ENCODE peak calls at places on chromosome 4, in eight cellular contexts. One of them, this sample, is unnamed.

GRCh38 chr4:168647976-168648375 is 151.1 kb downstream of the PALLD start:
- DNase-seq in T-cell: no peak
- DNase-seq in MG63: no peak
- DNase-seq in GM12864: no peak
- DNase-seq in AG09309: no peak
- DNase-seq in GF-D8: no peak
- DNase-seq in cardiac septum: no peak
- DNase-seq in memory B cell: no peak
- DNase-seq in this sample: no peak

GRCh38 chr4:10015140-10015753 is 6.0 kb downstream of the SLC2A9 start:
- DNase-seq in T-cell: no peak
- DNase-seq in GM12864: no peak
- DNase-seq in memory B cell: no peak
- DNase-seq in GF-D8: peak
- DNase-seq in AG09309: no peak
- DNase-seq in cardiac septum: peak
- DNase-seq in MG63: peak
- DNase-seq in this sample: peak

GRCh38 chr4:27915822-27916221 is 1055.2 kb downstream of the STIM2 start:
- DNase-seq in T-cell: no peak
- DNase-seq in memory B cell: no peak
- DNase-seq in GF-D8: no peak
- DNase-seq in AG09309: no peak
- DNase-seq in GM12864: no peak
- DNase-seq in cardiac septum: no peak
- DNase-seq in MG63: no peak
- DNase-seq in this sample: no peak

GRCh38 chr4:44150091-44150576 is 298.5 kb downstream of the KCTD8 start:
- DNase-seq in MG63: no peak
- DNase-seq in AG09309: no peak
- DNase-seq in T-cell: no peak
- DNase-seq in cardiac septum: no peak
- DNase-seq in memory B cell: no peak
- DNase-seq in GM12864: no peak
- DNase-seq in GF-D8: no peak
- DNase-seq in this sample: no peak

GRCh38 chr4:98801259-98801725 is 127.6 kb downstream of the EIF4E start:
- DNase-seq in GF-D8: no peak
- DNase-seq in MG63: no peak
- DNase-seq in AG09309: no peak
- DNase-seq in GM12864: no peak
- DNase-seq in T-cell: no peak
- DNase-seq in memory B cell: no peak
- DNase-seq in cardiac septum: no peak
- DNase-seq in this sample: no peak

GRCh38 chr4:115054836-115055235 is 58.6 kb downstream of the NDST4 start:
- DNase-seq in T-cell: no peak
- DNase-seq in GF-D8: no peak
- DNase-seq in GM12864: no peak
- DNase-seq in memory B cell: no peak
- DNase-seq in AG09309: no peak
- DNase-seq in cardiac septum: no peak
- DNase-seq in MG63: no peak
- DNase-seq in this sample: no peak

GRCh38 chr4:52369649-52370048 is 289.5 kb downstream of the USP46 start:
- DNase-seq in memory B cell: no peak
- DNase-seq in AG09309: no peak
- DNase-seq in cardiac septum: no peak
- DNase-seq in GF-D8: no peak
- DNase-seq in GM12864: no peak
- DNase-seq in T-cell: no peak
- DNase-seq in MG63: no peak
- DNase-seq in this sample: no peak

GRCh38 chr4:106929248-106929647 is 106.9 kb downstream of the DKK2 start:
- DNase-seq in AG09309: no peak
- DNase-seq in MG63: no peak
- DNase-seq in GM12864: no peak
- DNase-seq in GF-D8: no peak
- DNase-seq in T-cell: no peak
- DNase-seq in memory B cell: no peak
- DNase-seq in cardiac septum: no peak
- DNase-seq in this sample: no peak

GRCh38 chr4:186168750-186169149 is 22.6 kb upstream of the CYP4V2 start:
- DNase-seq in AG09309: no peak
- DNase-seq in MG63: no peak
- DNase-seq in GF-D8: no peak
- DNase-seq in T-cell: no peak
- DNase-seq in GM12864: no peak
- DNase-seq in memory B cell: no peak
- DNase-seq in cardiac septum: no peak
- DNase-seq in this sample: no peak

GRCh38 chr4:56976878-56977320 is 507 bp downstream of the NOA1 start:
- DNase-seq in MG63: no peak
- DNase-seq in memory B cell: peak
- DNase-seq in cardiac septum: peak
- DNase-seq in T-cell: peak
- DNase-seq in GF-D8: no peak
- DNase-seq in AG09309: no peak
- DNase-seq in GM12864: no peak
- DNase-seq in this sample: peak

GRCh38 chr4:42579903-42580302 is 77.0 kb downstream of the ATP8A1 start:
- DNase-seq in GF-D8: no peak
- DNase-seq in T-cell: no peak
- DNase-seq in cardiac septum: no peak
- DNase-seq in AG09309: no peak
- DNase-seq in GM12864: no peak
- DNase-seq in MG63: no peak
- DNase-seq in memory B cell: no peak
- DNase-seq in this sample: no peak

GRCh38 chr4:47784222-47784621 is 53.6 kb downstream of the CORIN start:
- DNase-seq in AG09309: no peak
- DNase-seq in GF-D8: no peak
- DNase-seq in memory B cell: no peak
- DNase-seq in MG63: no peak
- DNase-seq in cardiac septum: no peak
- DNase-seq in GM12864: no peak
- DNase-seq in T-cell: no peak
- DNase-seq in this sample: no peak

GRCh38 chr4:13920111-13920875 is 292.8 kb upstream of the BOD1L1 start:
- DNase-seq in AG09309: no peak
- DNase-seq in MG63: peak
- DNase-seq in memory B cell: no peak
- DNase-seq in GM12864: no peak
- DNase-seq in T-cell: no peak
- DNase-seq in GF-D8: no peak
- DNase-seq in cardiac septum: no peak
- DNase-seq in this sample: no peak

GRCh38 chr4:169640261-169640880 is 20.0 kb downstream of the CLCN3 start:
- DNase-seq in GM12864: no peak
- DNase-seq in MG63: no peak
- DNase-seq in AG09309: peak
- DNase-seq in T-cell: no peak
- DNase-seq in memory B cell: no peak
- DNase-seq in cardiac septum: no peak
- DNase-seq in GF-D8: no peak
- DNase-seq in this sample: no peak

GRCh38 chr4:101960431-101960830 is 169.9 kb downstream of the BANK1 start:
- DNase-seq in T-cell: no peak
- DNase-seq in GF-D8: no peak
- DNase-seq in memory B cell: no peak
- DNase-seq in cardiac septum: no peak
- DNase-seq in AG09309: no peak
- DNase-seq in MG63: no peak
- DNase-seq in GM12864: no peak
- DNase-seq in this sample: no peak

GRCh38 chr4:6054162-6054922 is 36.1 kb upstream of the C4orf50 start:
- DNase-seq in memory B cell: no peak
- DNase-seq in GM12864: no peak
- DNase-seq in cardiac septum: no peak
- DNase-seq in T-cell: no peak
- DNase-seq in MG63: no peak
- DNase-seq in AG09309: no peak
- DNase-seq in GF-D8: no peak
- DNase-seq in this sample: no peak

GRCh38 chr4:102599455-102599854 is 98.3 kb downstream of the NFKB1 start:
- DNase-seq in T-cell: no peak
- DNase-seq in memory B cell: no peak
- DNase-seq in MG63: no peak
- DNase-seq in GM12864: no peak
- DNase-seq in AG09309: no peak
- DNase-seq in GF-D8: no peak
- DNase-seq in cardiac septum: no peak
- DNase-seq in this sample: no peak

GRCh38 chr4:80295841-80296240 is 29.4 kb downstream of the FGF5 start:
- DNase-seq in T-cell: no peak
- DNase-seq in MG63: no peak
- DNase-seq in GF-D8: no peak
- DNase-seq in memory B cell: no peak
- DNase-seq in AG09309: no peak
- DNase-seq in GM12864: no peak
- DNase-seq in cardiac septum: no peak
- DNase-seq in this sample: no peak

GRCh38 chr4:19614171-19614570 is 637.5 kb upstream of the SLIT2 start:
- DNase-seq in AG09309: no peak
- DNase-seq in cardiac septum: no peak
- DNase-seq in GF-D8: no peak
- DNase-seq in MG63: no peak
- DNase-seq in GM12864: no peak
- DNase-seq in T-cell: no peak
- DNase-seq in memory B cell: no peak
- DNase-seq in this sample: no peak

GRCh38 chr4:10947898-10948297 is 263.3 kb upstream of the CLNK start:
- DNase-seq in AG09309: no peak
- DNase-seq in T-cell: no peak
- DNase-seq in GM12864: no peak
- DNase-seq in GF-D8: no peak
- DNase-seq in MG63: no peak
- DNase-seq in memory B cell: no peak
- DNase-seq in cardiac septum: no peak
- DNase-seq in this sample: no peak

GRCh38 chr4:53119685-53120084 is 246.2 kb downstream of the SCFD2 start:
- DNase-seq in AG09309: peak
- DNase-seq in memory B cell: no peak
- DNase-seq in cardiac septum: no peak
- DNase-seq in GF-D8: no peak
- DNase-seq in T-cell: no peak
- DNase-seq in MG63: peak
- DNase-seq in GM12864: no peak
- DNase-seq in this sample: no peak

GRCh38 chr4:140047017-140047640 is 106.9 kb downstream of the MAML3 start:
- DNase-seq in GM12864: no peak
- DNase-seq in T-cell: no peak
- DNase-seq in AG09309: no peak
- DNase-seq in memory B cell: no peak
- DNase-seq in MG63: no peak
- DNase-seq in cardiac septum: peak
- DNase-seq in GF-D8: no peak
- DNase-seq in this sample: no peak

GRCh38 chr4:55442541-55442940 is 46.8 kb downstream of the TMEM165 start:
- DNase-seq in AG09309: no peak
- DNase-seq in T-cell: no peak
- DNase-seq in cardiac septum: no peak
- DNase-seq in MG63: no peak
- DNase-seq in GF-D8: no peak
- DNase-seq in memory B cell: no peak
- DNase-seq in GM12864: no peak
- DNase-seq in this sample: no peak

GRCh38 chr4:83599183-83599582 is 63.3 kb downstream of the GPAT3 start:
- DNase-seq in memory B cell: no peak
- DNase-seq in AG09309: no peak
- DNase-seq in MG63: no peak
- DNase-seq in GF-D8: no peak
- DNase-seq in GM12864: peak
- DNase-seq in T-cell: no peak
- DNase-seq in cardiac septum: no peak
- DNase-seq in this sample: peak

GRCh38 chr4:39526283-39526682 is 956 bp downstream of the UGDH start:
- DNase-seq in GM12864: no peak
- DNase-seq in memory B cell: no peak
- DNase-seq in MG63: no peak
- DNase-seq in GF-D8: no peak
- DNase-seq in cardiac septum: no peak
- DNase-seq in AG09309: no peak
- DNase-seq in T-cell: no peak
- DNase-seq in this sample: no peak

GRCh38 chr4:120703908-120704307 is 218.6 kb downstream of the PRDM5 start:
- DNase-seq in cardiac septum: no peak
- DNase-seq in AG09309: no peak
- DNase-seq in MG63: no peak
- DNase-seq in GM12864: no peak
- DNase-seq in GF-D8: no peak
- DNase-seq in T-cell: no peak
- DNase-seq in memory B cell: no peak
- DNase-seq in this sample: no peak

GRCh38 chr4:142088906-142089305 is 452.5 kb downstream of the IL15 start:
- DNase-seq in cardiac septum: no peak
- DNase-seq in GM12864: no peak
- DNase-seq in GF-D8: no peak
- DNase-seq in T-cell: no peak
- DNase-seq in MG63: no peak
- DNase-seq in memory B cell: no peak
- DNase-seq in AG09309: peak
- DNase-seq in this sample: no peak

GRCh38 chr4:85818700-85819099 is 343.8 kb downstream of the ARHGAP24 start:
- DNase-seq in GM12864: no peak
- DNase-seq in GF-D8: no peak
- DNase-seq in MG63: no peak
- DNase-seq in cardiac septum: no peak
- DNase-seq in T-cell: no peak
- DNase-seq in memory B cell: no peak
- DNase-seq in AG09309: no peak
- DNase-seq in this sample: peak

GRCh38 chr4:15451866-15452765 is 17.6 kb upstream of the CC2D2A start:
- DNase-seq in MG63: peak
- DNase-seq in GM12864: no peak
- DNase-seq in T-cell: no peak
- DNase-seq in GF-D8: no peak
- DNase-seq in AG09309: peak
- DNase-seq in cardiac septum: no peak
- DNase-seq in memory B cell: no peak
- DNase-seq in this sample: no peak

GRCh38 chr4:55871299-55871800 is 17.9 kb downstream of the EXOC1 start:
- DNase-seq in AG09309: no peak
- DNase-seq in GF-D8: no peak
- DNase-seq in cardiac septum: no peak
- DNase-seq in GM12864: no peak
- DNase-seq in memory B cell: no peak
- DNase-seq in MG63: no peak
- DNase-seq in T-cell: no peak
- DNase-seq in this sample: no peak

GRCh38 chr4:151808120-151808529 is 47.3 kb upstream of the GATB start:
- DNase-seq in AG09309: peak
- DNase-seq in GF-D8: no peak
- DNase-seq in GM12864: no peak
- DNase-seq in T-cell: no peak
- DNase-seq in memory B cell: no peak
- DNase-seq in cardiac septum: no peak
- DNase-seq in MG63: peak
- DNase-seq in this sample: no peak

GRCh38 chr4:23533859-23534258 is 356.0 kb downstream of the PPARGC1A start:
- DNase-seq in T-cell: no peak
- DNase-seq in memory B cell: no peak
- DNase-seq in AG09309: no peak
- DNase-seq in GF-D8: no peak
- DNase-seq in GM12864: no peak
- DNase-seq in cardiac septum: no peak
- DNase-seq in MG63: no peak
- DNase-seq in this sample: no peak

GRCh38 chr4:147535161-147535560 is 54.3 kb downstream of the EDNRA start:
- DNase-seq in T-cell: no peak
- DNase-seq in memory B cell: no peak
- DNase-seq in MG63: no peak
- DNase-seq in cardiac septum: no peak
- DNase-seq in GM12864: no peak
- DNase-seq in AG09309: no peak
- DNase-seq in GF-D8: no peak
- DNase-seq in this sample: no peak

GRCh38 chr4:8215001-8215427 is 15.9 kb downstream of the SH3TC1 start:
- DNase-seq in AG09309: peak
- DNase-seq in cardiac septum: no peak
- DNase-seq in T-cell: no peak
- DNase-seq in memory B cell: no peak
- DNase-seq in GF-D8: no peak
- DNase-seq in MG63: no peak
- DNase-seq in GM12864: no peak
- DNase-seq in this sample: no peak

This sample was measured in HL-60.